ENCODE peak calls at places on chromosome 6, in five cellular contexts. V, E, H, Q and Z are unnamed samples. For H3K9me3, the result is how much of the 10 kb centered on the place peaks cover.

GRCh38 chr6:11766589-11767450 is 11.8 kb downstream of the ADTRP start:
- DNase-seq in V (peak), E (peak), H (no peak), Q (no peak), Z (no peak)

GRCh38 chr6:144606041-144606440 is 320.9 kb downstream of the UTRN start:
- DNase-seq in V (no peak), E (no peak), H (no peak), Q (no peak), Z (no peak)

GRCh38 chr6:52518279-52518944 is 58.4 kb downstream of the TRAM2 start:
- DNase-seq in V (no peak), E (no peak), H (no peak), Q (no peak), Z (no peak)

GRCh38 chr6:42406296-42407280 is 45.1 kb downstream of the TRERF1 start:
- DNase-seq in V (peak), E (no peak), H (no peak), Q (no peak), Z (no peak)

GRCh38 chr6:144912474-144912873 is 627.3 kb downstream of the UTRN start:
- DNase-seq in V (peak), E (no peak), H (no peak), Q (no peak), Z (no peak)

GRCh38 chr6:1609662-1610496 is at the start of gene FOXC1:
- DNase-seq in V (peak), E (peak), H (peak), Q (peak), Z (peak)

GRCh38 chr6:137496909-137497721 is 2.9 kb upstream of the OLIG3 start:
- DNase-seq in V (no peak), E (no peak), H (no peak), Q (no peak), Z (no peak)

GRCh38 chr6:4008324-4009047 is 70.5 kb downstream of the FAM217A start:
- DNase-seq in V (peak), E (peak), H (no peak), Q (no peak), Z (no peak)

GRCh38 chr6:13431861-13432465 is 55.4 kb downstream of the GFOD1 start:
- DNase-seq in V (peak), E (no peak), H (no peak), Q (no peak), Z (no peak)

GRCh38 chr6:150517175-150517574 is 82.5 kb upstream of the PLEKHG1 start:
- DNase-seq in V (no peak), E (no peak), H (no peak), Q (no peak), Z (no peak)

GRCh38 chr6:25229671-25230321 is 49.4 kb upstream of the CARMIL1 start:
- DNase-seq in V (no peak), E (no peak), H (no peak), Q (no peak), Z (no peak)

GRCh38 chr6:154606457-154606856 is 96.0 kb upstream of the CNKSR3 start:
- DNase-seq in V (no peak), E (no peak), H (no peak), Q (no peak), Z (no peak)

GRCh38 chr6:83878902-83879644 is 19.6 kb downstream of the CYB5R4 start:
- DNase-seq in V (no peak), E (no peak), H (no peak), Q (no peak), Z (no peak)

GRCh38 chr6:2209226-2209809 is 36.1 kb downstream of the GMDS start:
- DNase-seq in V (peak), E (no peak), H (peak), Q (no peak), Z (no peak)

GRCh38 chr6:32867022-32867477 is 13.1 kb downstream of the PSMB9 start:
- DNase-seq in V (no peak), E (no peak), H (no peak), Q (no peak), Z (no peak)

GRCh38 chr6:69696273-69696672 is 100.5 kb downstream of the LMBRD1 start:
- DNase-seq in V (no peak), E (no peak), H (no peak), Q (no peak), Z (no peak)

GRCh38 chr6:109055771-109056235 is 38.8 kb downstream of the SESN1 start:
- DNase-seq in V (no peak), E (no peak), H (no peak), Q (no peak), Z (no peak)

GRCh38 chr6:12203001-12203400 is 87.2 kb upstream of the EDN1 start:
- DNase-seq in V (peak), E (peak), H (no peak), Q (no peak), Z (no peak)

GRCh38 chr6:128532110-128532509 is 11.7 kb upstream of the PTPRK start:
- DNase-seq in V (no peak), E (no peak), H (no peak), Q (no peak), Z (no peak)

GRCh38 chr6:15016813-15017212 is 229.1 kb upstream of the JARID2 start:
- DNase-seq in V (no peak), E (no peak), H (no peak), Q (no peak), Z (no peak)

GRCh38 chr6:31826793-31827285 is 699 bp upstream of the HSPA1B start:
- DNase-seq in V (no peak), E (peak), H (peak), Q (peak), Z (peak)

GRCh38 chr6:118632359-118632758 is 19.0 kb downstream of the CEP85L start:
- DNase-seq in V (no peak), E (no peak), H (no peak), Q (no peak), Z (no peak)

GRCh38 chr6:82040405-82041221 is 206.9 kb downstream of the IBTK start:
- DNase-seq in V (peak), E (peak), H (no peak), Q (peak), Z (no peak)

GRCh38 chr6:14396826-14397517 is 279.4 kb downstream of the CD83 start:
- DNase-seq in V (no peak), E (no peak), H (peak), Q (no peak), Z (peak)

GRCh38 chr6:163122365-163122764 is 292.2 kb upstream of the QKI start:
- DNase-seq in V (no peak), E (no peak), H (no peak), Q (no peak), Z (no peak)

GRCh38 chr6:17728551-17729222 is 22.0 kb upstream of the NUP153 start:
- DNase-seq in V (no peak), E (no peak), H (no peak), Q (no peak), Z (no peak)

GRCh38 chr6:89828988-89829590 is 591 bp upstream of the CASP8AP2 start:
- DNase-seq in V (no peak), E (peak), H (peak), Q (no peak), Z (peak)

GRCh38 chr6:25175216-25175615 is 104.0 kb upstream of the CARMIL1 start:
- DNase-seq in V (peak), E (no peak), H (peak), Q (no peak), Z (no peak)

GRCh38 chr6:47483853-47484546 is 6.4 kb downstream of the CD2AP start:
- DNase-seq in V (peak), E (no peak), H (no peak), Q (no peak), Z (no peak)

GRCh38 chr6:15441215-15441868 is 195.5 kb downstream of the JARID2 start:
- DNase-seq in V (peak), E (peak), H (peak), Q (no peak), Z (no peak)

GRCh38 chr6:143286280-143286795 is 164.2 kb downstream of the ADAT2 start:
- DNase-seq in V (peak), E (no peak), H (no peak), Q (no peak), Z (no peak)

GRCh38 chr6:44626608-44627007 is 239.1 kb downstream of the CDC5L start:
- DNase-seq in V (no peak), E (no peak), H (peak), Q (no peak), Z (no peak)

GRCh38 chr6:150004101-150004782 is 21.1 kb downstream of the RAET1L start:
- DNase-seq in V (no peak), E (no peak), H (no peak), Q (peak), Z (no peak)

GRCh38 chr6:77650098-77650663 is 2.7 kb upstream of the MEI4 start:
- DNase-seq in V (peak), E (no peak), H (peak), Q (no peak), Z (peak)

GRCh38 chr6:112202639-112203341 is 51.6 kb downstream of the LAMA4 start:
- DNase-seq in V (peak), E (no peak), H (no peak), Q (no peak), Z (no peak)

GRCh38 chr6:5389086-5389745 is 127.9 kb downstream of the FARS2 start:
- DNase-seq in V (no peak), E (no peak), H (no peak), Q (no peak), Z (no peak)

GRCh38 chr6:45586216-45587171 is 208.8 kb upstream of the SUPT3H start:
- DNase-seq in V (no peak), E (no peak), H (no peak), Q (no peak), Z (no peak)

GRCh38 chr6:129099696-129100095 is 216.8 kb downstream of the LAMA2 start:
- DNase-seq in V (no peak), E (no peak), H (no peak), Q (no peak), Z (no peak)

DNA sequence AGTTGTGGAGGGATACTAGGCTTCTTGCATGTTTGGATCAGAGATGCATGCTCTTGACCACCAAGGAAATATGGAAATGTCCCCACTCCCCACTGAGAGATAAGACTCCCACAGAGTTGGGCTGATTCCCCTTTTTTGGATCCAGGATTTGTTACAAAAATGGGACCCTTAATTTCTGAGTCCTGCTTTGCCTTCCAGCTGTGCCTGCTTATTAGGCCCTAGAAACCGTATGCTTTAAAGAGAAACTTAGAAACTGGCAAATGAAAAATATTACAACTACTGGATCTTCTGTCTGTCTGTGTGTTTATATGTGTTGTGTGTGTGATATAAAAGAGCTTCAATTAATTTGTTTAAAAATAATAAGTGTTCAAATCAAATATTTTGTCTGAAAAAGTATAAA is 817.6 kb upstream of the CITED2 start:
- DNase-seq in V (no peak), E (no peak), H (no peak), Q (no peak), Z (no peak)
- H3K9me3 ChIP-seq in V (under half), E (under half), H (under half), Q (under half), Z (under half)

DNA sequence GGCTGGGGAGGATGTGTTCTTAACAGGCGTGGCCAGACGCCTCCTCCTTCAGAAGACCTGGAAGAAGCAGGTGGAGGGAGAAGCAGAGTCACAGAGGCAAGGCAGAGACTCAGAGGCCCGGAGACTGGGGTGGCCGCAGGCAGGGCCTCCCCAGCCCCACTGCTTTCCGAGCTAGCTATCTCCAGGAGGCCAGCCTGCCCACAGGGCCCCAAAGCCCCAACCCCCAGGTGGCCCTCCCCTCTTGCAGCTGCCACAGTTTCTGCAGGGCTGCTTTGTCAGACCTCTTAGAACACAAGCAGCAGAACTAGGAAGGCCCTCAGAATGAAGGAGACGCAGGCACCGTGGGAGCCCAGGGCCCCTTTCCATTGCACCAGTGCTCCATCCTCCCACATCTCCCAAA is 69.0 kb upstream of the MLN start:
- DNase-seq in V (no peak), E (no peak), H (no peak), Q (no peak), Z (no peak)
- TF ChIP-seq POLR2A in V (no peak), E (no peak), H (no peak), Q (no peak), Z (no peak)

DNA sequence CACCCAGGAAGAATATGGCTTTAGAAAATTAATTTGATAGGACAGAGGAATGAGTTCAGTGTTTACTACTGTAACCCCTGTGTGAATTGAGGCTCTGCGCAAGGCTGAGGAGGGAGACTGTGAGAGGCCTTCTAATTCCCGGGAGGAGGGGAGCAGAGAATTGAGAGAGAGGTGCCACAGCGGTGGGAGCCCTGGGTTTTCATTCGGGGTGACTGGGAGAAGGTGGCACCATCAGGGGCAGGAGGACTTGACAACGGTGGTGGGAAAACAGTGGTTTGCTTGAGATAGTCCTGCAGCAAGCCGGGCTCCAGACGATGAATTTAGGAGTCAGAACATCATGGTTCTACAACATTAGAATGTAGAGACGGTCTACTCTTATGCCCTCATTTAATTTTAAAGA is 9.2 kb downstream of the DUSP22 start:
- DNase-seq in V (no peak), E (no peak), H (no peak), Q (no peak), Z (no peak)
- H3K9me3 ChIP-seq in V (under half), E (under half), H (under half), Q (under half), Z (under half)

GRCh38 chr6:111088668-111089003 is 1.3 kb downstream of the SLC16A10 start:
- DNase-seq in V (no peak), E (no peak), H (no peak), Q (no peak), Z (no peak)

GRCh38 chr6:111087871-111088667 is 766 bp downstream of the SLC16A10 start:
- DNase-seq in V (peak), E (no peak), H (peak), Q (peak), Z (no peak)

GRCh38 chr6:111090766-111091165 is 3.5 kb downstream of the SLC16A10 start:
- DNase-seq in V (no peak), E (no peak), H (no peak), Q (no peak), Z (no peak)

GRCh38 chr6:111086685-111087084 is 618 bp upstream of the SLC16A10 start:
- DNase-seq in V (no peak), E (no peak), H (no peak), Q (no peak), Z (no peak)

DNA sequence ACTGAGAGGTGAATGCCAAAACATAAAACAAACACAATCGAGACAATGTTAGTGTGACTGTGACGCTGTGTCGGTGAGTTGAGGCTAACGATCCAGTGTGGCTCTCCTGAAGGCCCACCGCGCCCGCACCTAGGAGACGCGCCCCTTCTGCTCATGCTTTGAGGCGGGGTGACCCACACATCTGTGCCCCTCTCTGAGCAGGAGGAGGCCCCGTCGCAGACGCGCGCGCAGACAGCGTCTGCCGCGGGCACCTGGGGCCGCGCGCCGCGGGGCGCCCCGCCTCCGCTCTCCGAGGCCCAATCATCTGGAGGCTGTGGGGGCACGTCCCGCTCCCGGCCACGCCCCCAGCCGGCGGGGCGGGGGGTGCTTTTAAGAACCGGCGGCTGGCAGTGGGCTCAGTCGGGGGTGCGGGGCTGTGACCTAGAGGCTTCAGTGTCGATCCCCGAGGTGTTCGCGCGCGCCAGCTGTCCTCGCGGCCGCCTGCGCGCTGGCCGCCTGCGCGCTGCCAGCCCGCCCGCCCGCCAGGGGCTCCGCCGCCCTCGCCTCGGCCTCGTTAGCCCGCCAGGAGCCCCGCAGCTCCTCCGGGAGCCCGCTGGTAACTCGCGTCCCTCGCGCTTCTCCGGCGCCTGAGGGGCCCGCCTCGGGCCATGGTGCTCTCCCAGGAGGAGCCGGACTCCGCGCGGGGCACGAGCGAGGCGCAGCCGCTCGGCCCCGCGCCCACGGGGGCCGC is at the start of gene SLC16A10:
- DNase-seq in V (peak), E (peak), H (peak), Q (peak), Z (peak)
- TF ChIP-seq POLR2A in V (no peak), E (no peak), H (peak), Q (peak), Z (no peak)

GRCh38 chr6:167496707-167497106 is 171.8 kb downstream of the TTLL2 start:
- DNase-seq in V (no peak), E (no peak), H (no peak), Q (no peak), Z (no peak)
- H3K9me3 ChIP-seq in V (under half), E (under half), H (under half), Q (under half), Z (under half)

GRCh38 chr6:7140631-7141366 is 33.0 kb downstream of the RREB1 start:
- DNase-seq in V (peak), E (peak), H (peak), Q (peak), Z (peak)
- TF ChIP-seq POLR2A in V (peak), E (peak), H (peak), Q (peak), Z (no peak)

DNA sequence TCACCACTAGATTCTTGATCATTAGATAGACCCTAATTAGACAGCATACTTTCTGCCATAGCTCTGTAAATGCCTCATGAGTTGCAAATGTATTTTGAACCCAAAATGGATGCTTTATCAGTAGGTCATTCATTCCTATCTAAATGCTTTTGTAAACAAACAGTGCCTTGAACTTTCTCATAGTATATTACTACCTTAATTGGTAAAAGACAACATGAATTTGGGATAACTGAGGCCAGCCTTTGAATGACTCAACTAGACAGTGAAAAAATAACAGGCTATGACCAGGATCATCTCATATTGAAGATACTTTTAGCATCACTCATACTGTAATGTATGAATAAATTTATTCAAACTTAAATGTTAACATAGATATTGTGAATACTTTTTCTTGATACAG is 37.0 kb upstream of the PRL start:
- DNase-seq in V (no peak), E (no peak), H (no peak), Q (no peak), Z (no peak)
- H3K9me3 ChIP-seq in V (under half), E (under half), H (under half), Q (under half), Z (under half)

GRCh38 chr6:110960014-110960390 is 1.5 kb downstream of the GTF3C6 start:
- DNase-seq in V (no peak), E (no peak), H (no peak), Q (no peak), Z (no peak)

GRCh38 chr6:110953633-110954303 is 4.7 kb upstream of the GTF3C6 start:
- DNase-seq in V (no peak), E (no peak), H (no peak), Q (no peak), Z (no peak)

DNA sequence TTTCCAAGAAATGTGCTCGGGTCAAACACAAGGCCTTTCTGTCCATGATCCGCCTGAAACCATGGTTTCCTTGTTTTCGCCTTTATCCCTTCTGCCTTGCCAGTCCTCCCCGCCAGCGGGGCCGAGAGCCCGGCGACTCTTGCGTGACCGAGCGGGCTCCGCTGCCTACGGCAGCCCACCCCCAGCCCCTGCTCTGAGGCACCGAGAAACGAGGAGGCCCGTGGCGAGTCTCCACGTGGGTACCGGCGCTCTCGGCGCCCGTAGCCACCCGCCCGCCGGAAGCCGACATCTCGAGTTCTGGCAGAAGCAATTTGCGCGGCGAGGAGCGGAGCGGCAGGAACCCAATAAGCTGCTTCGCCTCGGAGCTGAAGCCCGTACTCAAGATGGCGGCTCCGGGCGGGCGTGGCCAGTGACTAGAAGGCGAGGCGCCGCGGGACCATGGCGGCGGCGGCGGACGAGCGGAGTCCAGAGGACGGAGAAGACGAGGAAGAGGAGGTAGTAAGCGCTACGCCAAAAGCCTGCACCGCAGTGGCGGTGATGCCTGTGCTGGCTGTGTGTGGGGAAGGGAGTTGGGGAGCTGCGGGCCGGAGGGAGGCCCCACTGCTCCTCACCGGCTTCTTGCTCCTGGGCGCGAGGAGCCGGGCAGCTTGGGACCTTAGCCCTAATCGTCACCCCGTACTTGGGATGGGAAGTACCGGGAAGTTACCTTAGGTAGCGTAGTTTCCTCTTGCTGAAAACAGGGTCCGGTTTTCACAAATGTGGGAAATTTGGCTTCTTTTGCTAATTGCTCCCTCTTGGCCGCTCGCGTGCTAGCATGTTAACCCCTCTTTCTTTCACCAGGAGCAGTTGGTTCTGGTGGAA is at the start of gene GTF3C6:
- DNase-seq in V (peak), E (no peak), H (peak), Q (peak), Z (peak)
- TF ChIP-seq POLR2A in V (peak), E (peak), H (peak), Q (peak), Z (peak)